ENCODE peak calls at places on chromosomes 5 and 9, in eight cellular contexts. One of them, this sample, is unnamed.

GRCh38 chr5:33774323-33774722 is 117.5 kb downstream of the ADAMTS12 start:
- DNase-seq in hepatic stellate cell: no peak
- DNase-seq in NCI-H524 treated with DMSO at 0.1 percent for 48 hours: no peak
- DNase-seq in stimulated activated CD4-positive, alpha-beta T cell treated with anti-CD3 and anti-CD28 coated beads, TNF-alpha, amount 100 ng/mL, for 4 hours: no peak
- DNase-seq in stromal cell of bone marrow: no peak
- DNase-seq in body of pancreas: no peak
- DNase-seq in neural progenitor cell: no peak
- DNase-seq in HT-29: no peak
- DNase-seq in this sample: no peak

GRCh38 chr9:123678038-123678877 is 251.7 kb downstream of the DENND1A start:
- DNase-seq in hepatic stellate cell: no peak
- DNase-seq in NCI-H524 treated with DMSO at 0.1 percent for 48 hours: peak
- DNase-seq in stimulated activated CD4-positive, alpha-beta T cell treated with anti-CD3 and anti-CD28 coated beads, TNF-alpha, amount 100 ng/mL, for 4 hours: no peak
- DNase-seq in stromal cell of bone marrow: no peak
- DNase-seq in body of pancreas: peak
- DNase-seq in neural progenitor cell: no peak
- DNase-seq in HT-29: peak
- DNase-seq in this sample: no peak

GRCh38 chr5:140181525-140181924 is 6.5 kb downstream of the CYSTM1 start:
- DNase-seq in hepatic stellate cell: no peak
- DNase-seq in NCI-H524 treated with DMSO at 0.1 percent for 48 hours: no peak
- DNase-seq in stimulated activated CD4-positive, alpha-beta T cell treated with anti-CD3 and anti-CD28 coated beads, TNF-alpha, amount 100 ng/mL, for 4 hours: no peak
- DNase-seq in stromal cell of bone marrow: no peak
- DNase-seq in body of pancreas: no peak
- DNase-seq in neural progenitor cell: no peak
- DNase-seq in HT-29: no peak
- DNase-seq in this sample: no peak

GRCh38 chr5:154118832-154119442 is 71.6 kb upstream of the GALNT10 start:
- DNase-seq in hepatic stellate cell: peak
- DNase-seq in NCI-H524 treated with DMSO at 0.1 percent for 48 hours: no peak
- DNase-seq in stimulated activated CD4-positive, alpha-beta T cell treated with anti-CD3 and anti-CD28 coated beads, TNF-alpha, amount 100 ng/mL, for 4 hours: no peak
- DNase-seq in stromal cell of bone marrow: no peak
- DNase-seq in body of pancreas: no peak
- DNase-seq in neural progenitor cell: no peak
- DNase-seq in HT-29: peak
- DNase-seq in this sample: no peak

GRCh38 chr9:126676685-126677143 is 63.0 kb downstream of the LMX1B start:
- DNase-seq in hepatic stellate cell: no peak
- DNase-seq in NCI-H524 treated with DMSO at 0.1 percent for 48 hours: peak
- DNase-seq in stimulated activated CD4-positive, alpha-beta T cell treated with anti-CD3 and anti-CD28 coated beads, TNF-alpha, amount 100 ng/mL, for 4 hours: no peak
- DNase-seq in stromal cell of bone marrow: no peak
- DNase-seq in body of pancreas: no peak
- DNase-seq in neural progenitor cell: peak
- DNase-seq in HT-29: no peak
- DNase-seq in this sample: no peak

GRCh38 chr5:162391848-162392247 is 324.3 kb downstream of the GABRG2 start:
- DNase-seq in hepatic stellate cell: no peak
- DNase-seq in NCI-H524 treated with DMSO at 0.1 percent for 48 hours: no peak
- DNase-seq in stimulated activated CD4-positive, alpha-beta T cell treated with anti-CD3 and anti-CD28 coated beads, TNF-alpha, amount 100 ng/mL, for 4 hours: no peak
- DNase-seq in stromal cell of bone marrow: no peak
- DNase-seq in body of pancreas: no peak
- DNase-seq in neural progenitor cell: no peak
- DNase-seq in HT-29: no peak
- DNase-seq in this sample: no peak

GRCh38 chr9:131254107-131254491 is 22.2 kb downstream of the FAM78A start:
- DNase-seq in hepatic stellate cell: no peak
- DNase-seq in NCI-H524 treated with DMSO at 0.1 percent for 48 hours: no peak
- DNase-seq in stimulated activated CD4-positive, alpha-beta T cell treated with anti-CD3 and anti-CD28 coated beads, TNF-alpha, amount 100 ng/mL, for 4 hours: no peak
- DNase-seq in stromal cell of bone marrow: no peak
- DNase-seq in body of pancreas: peak
- DNase-seq in neural progenitor cell: peak
- DNase-seq in HT-29: no peak
- DNase-seq in this sample: no peak

GRCh38 chr9:70409280-70409679 is 5.2 kb downstream of the KLF9 start:
- DNase-seq in hepatic stellate cell: no peak
- DNase-seq in NCI-H524 treated with DMSO at 0.1 percent for 48 hours: no peak
- DNase-seq in stimulated activated CD4-positive, alpha-beta T cell treated with anti-CD3 and anti-CD28 coated beads, TNF-alpha, amount 100 ng/mL, for 4 hours: no peak
- DNase-seq in stromal cell of bone marrow: no peak
- DNase-seq in body of pancreas: no peak
- DNase-seq in neural progenitor cell: no peak
- DNase-seq in HT-29: no peak
- DNase-seq in this sample: no peak

GRCh38 chr5:122999947-123000563 is 36.5 kb downstream of the PPIC start:
- DNase-seq in hepatic stellate cell: peak
- DNase-seq in NCI-H524 treated with DMSO at 0.1 percent for 48 hours: no peak
- DNase-seq in stimulated activated CD4-positive, alpha-beta T cell treated with anti-CD3 and anti-CD28 coated beads, TNF-alpha, amount 100 ng/mL, for 4 hours: no peak
- DNase-seq in stromal cell of bone marrow: no peak
- DNase-seq in body of pancreas: peak
- DNase-seq in neural progenitor cell: peak
- DNase-seq in HT-29: peak
- DNase-seq in this sample: no peak

GRCh38 chr5:27511061-27511460 is 472.7 kb upstream of the CDH9 start:
- DNase-seq in hepatic stellate cell: no peak
- DNase-seq in NCI-H524 treated with DMSO at 0.1 percent for 48 hours: no peak
- DNase-seq in stimulated activated CD4-positive, alpha-beta T cell treated with anti-CD3 and anti-CD28 coated beads, TNF-alpha, amount 100 ng/mL, for 4 hours: no peak
- DNase-seq in stromal cell of bone marrow: no peak
- DNase-seq in body of pancreas: no peak
- DNase-seq in neural progenitor cell: no peak
- DNase-seq in HT-29: no peak
- DNase-seq in this sample: no peak

GRCh38 chr9:34403554-34404380 is 27.1 kb upstream of the MYORG start:
- DNase-seq in hepatic stellate cell: peak
- DNase-seq in NCI-H524 treated with DMSO at 0.1 percent for 48 hours: peak
- DNase-seq in stimulated activated CD4-positive, alpha-beta T cell treated with anti-CD3 and anti-CD28 coated beads, TNF-alpha, amount 100 ng/mL, for 4 hours: peak
- DNase-seq in stromal cell of bone marrow: peak
- DNase-seq in body of pancreas: peak
- DNase-seq in neural progenitor cell: peak
- DNase-seq in HT-29: peak
- DNase-seq in this sample: no peak

GRCh38 chr9:126146254-126147145 is 180.1 kb upstream of the MVB12B start:
- DNase-seq in hepatic stellate cell: peak
- DNase-seq in NCI-H524 treated with DMSO at 0.1 percent for 48 hours: peak
- DNase-seq in stimulated activated CD4-positive, alpha-beta T cell treated with anti-CD3 and anti-CD28 coated beads, TNF-alpha, amount 100 ng/mL, for 4 hours: no peak
- DNase-seq in stromal cell of bone marrow: no peak
- DNase-seq in body of pancreas: no peak
- DNase-seq in neural progenitor cell: peak
- DNase-seq in HT-29: peak
- DNase-seq in this sample: peak

GRCh38 chr5:174596429-174596828 is 128.0 kb upstream of the MSX2 start:
- DNase-seq in hepatic stellate cell: no peak
- DNase-seq in NCI-H524 treated with DMSO at 0.1 percent for 48 hours: no peak
- DNase-seq in stimulated activated CD4-positive, alpha-beta T cell treated with anti-CD3 and anti-CD28 coated beads, TNF-alpha, amount 100 ng/mL, for 4 hours: no peak
- DNase-seq in stromal cell of bone marrow: no peak
- DNase-seq in body of pancreas: no peak
- DNase-seq in neural progenitor cell: no peak
- DNase-seq in HT-29: no peak
- DNase-seq in this sample: no peak

This sample was measured in mesenteric fat pad.